ENCODE peak calls at places on chromosome 1, in five cellular contexts. W is nephron progenitor cell, Z is AG09309, X is mesothelial cell of epicardium, K is brain microvascular endothelial cell. L is an unnamed sample.

GRCh38 chr1:19397217-19397945 is 85.3 kb downstream of the SLC66A1 start:
- DNase-seq in W (no peak), Z (no peak), X (no peak), K (no peak), L (no peak)

GRCh38 chr1:243926803-243927245 is 76.8 kb upstream of the AKT3 start:
- DNase-seq in W (no peak), Z (peak; percentile 51), X (no peak), K (peak; percentile 97), L (no peak)

GRCh38 chr1:60345621-60346020 is 272.1 kb upstream of the C1orf87 start:
- DNase-seq in W (no peak), Z (no peak), X (no peak), K (peak; percentile 47), L (no peak)

GRCh38 chr1:29984544-29985375 is 738.6 kb downstream of the MATN1 start:
- DNase-seq in W (no peak), Z (no peak), X (no peak), K (no peak), L (no peak)

GRCh38 chr1:168386949-168387586 is 106.4 kb downstream of the TBX19 start:
- DNase-seq in W (peak; percentile 49), Z (no peak), X (peak; percentile 47), K (no peak), L (peak; percentile 42)

GRCh38 chr1:48627467-48627866 is 149.2 kb downstream of the BEND5 start:
- DNase-seq in W (no peak), Z (no peak), X (no peak), K (no peak), L (no peak)

GRCh38 chr1:231855966-231856365 is 229.4 kb downstream of the DISC1 start:
- DNase-seq in W (no peak), Z (no peak), X (no peak), K (no peak), L (no peak)

GRCh38 chr1:63643926-63644325 is 50.7 kb downstream of the PGM1 start:
- DNase-seq in W (no peak), Z (no peak), X (no peak), K (no peak), L (no peak)

GRCh38 chr1:99673285-99673684 is 27.4 kb downstream of the PALMD start:
- DNase-seq in W (no peak), Z (no peak), X (no peak), K (no peak), L (no peak)

GRCh38 chr1:179038528-179039281 is 13.0 kb downstream of the FAM20B start:
- DNase-seq in W (no peak), Z (no peak), X (no peak), K (no peak), L (no peak)

GRCh38 chr1:179206817-179207216 is 22.7 kb downstream of the ABL2 start:
- DNase-seq in W (no peak), Z (no peak), X (no peak), K (no peak), L (no peak)

GRCh38 chr1:11680270-11681070 is 478 bp downstream of the MAD2L2 start:
- DNase-seq in W (no peak), Z (no peak), X (no peak), K (no peak), L (no peak)

GRCh38 chr1:160375788-160376524 is 9.1 kb downstream of the NHLH1 start:
- DNase-seq in W (no peak), Z (no peak), X (no peak), K (peak; percentile 30), L (peak; percentile 56)

GRCh38 chr1:32989160-32989894 is 24.7 kb upstream of the RNF19B start:
- DNase-seq in W (no peak), Z (peak; percentile 89), X (no peak), K (peak; percentile 98), L (peak; percentile 65)

GRCh38 chr1:65792671-65793358 is at the start of gene PDE4B:
- DNase-seq in W (peak; percentile 75), Z (no peak), X (peak; percentile 20), K (peak; percentile 3), L (no peak)

GRCh38 chr1:27017206-27017605 is 4.6 kb upstream of the TENT5B start:
- DNase-seq in W (no peak), Z (no peak), X (no peak), K (no peak), L (no peak)

GRCh38 chr1:185920602-185921001 is 186.4 kb downstream of the HMCN1 start:
- DNase-seq in W (no peak), Z (no peak), X (no peak), K (no peak), L (no peak)

GRCh38 chr1:179119466-179119865 is 37.6 kb downstream of the TOR3A start:
- DNase-seq in W (no peak), Z (no peak), X (no peak), K (no peak), L (no peak)

GRCh38 chr1:2279210-2279639 is 51.1 kb downstream of the SKI start:
- DNase-seq in W (peak; percentile 80), Z (no peak), X (peak; percentile 63), K (peak; percentile 72), L (no peak)

GRCh38 chr1:24463756-24464377 is 38.8 kb upstream of the RCAN3 start:
- DNase-seq in W (no peak), Z (no peak), X (no peak), K (no peak), L (no peak)

GRCh38 chr1:107147813-107148212 is 7.0 kb downstream of the NTNG1 start:
- DNase-seq in W (no peak), Z (no peak), X (no peak), K (no peak), L (no peak)

GRCh38 chr1:232942413-232943294 is 7.8 kb upstream of the NTPCR start:
- DNase-seq in W (no peak), Z (no peak), X (no peak), K (no peak), L (no peak)

GRCh38 chr1:94854458-94855306 is 34.5 kb downstream of the SLC44A3 start:
- DNase-seq in W (peak; percentile 78), Z (peak; percentile 75), X (peak; percentile 46), K (peak; percentile 89), L (peak; percentile 86)

GRCh38 chr1:167791281-167792209 is 69.8 kb downstream of the MPZL1 start:
- DNase-seq in W (peak; percentile 41), Z (peak; percentile 100), X (no peak), K (peak; percentile 45), L (no peak)

GRCh38 chr1:10121688-10122087 is 88.7 kb upstream of the KIF1B start:
- DNase-seq in W (no peak), Z (no peak), X (no peak), K (no peak), L (no peak)

GRCh38 chr1:63063367-63063766 is 259.0 kb upstream of the FOXD3 start:
- DNase-seq in W (no peak), Z (no peak), X (no peak), K (no peak), L (peak; percentile 10)

GRCh38 chr1:93581917-93582850 is 99.5 kb downstream of the BCAR3 start:
- DNase-seq in W (no peak), Z (no peak), X (no peak), K (no peak), L (no peak)

GRCh38 chr1:52348704-52349301 is 17.2 kb downstream of the CC2D1B start:
- DNase-seq in W (peak; percentile 28), Z (no peak), X (no peak), K (peak; percentile 38), L (no peak)

GRCh38 chr1:223084466-223084865 is 58.6 kb downstream of the TLR5 start:
- DNase-seq in W (no peak), Z (no peak), X (no peak), K (no peak), L (no peak)

GRCh38 chr1:89670168-89670567 is 37.2 kb downstream of the LRRC8C start:
- DNase-seq in W (no peak), Z (no peak), X (no peak), K (peak; percentile 28), L (peak; percentile 93)

GRCh38 chr1:24391882-24392603 is 21.5 kb downstream of the STPG1 start:
- DNase-seq in W (peak; percentile 81), Z (no peak), X (no peak), K (peak; percentile 36), L (peak; percentile 91)

GRCh38 chr1:226578946-226579639 is 30.5 kb downstream of the STUM start:
- DNase-seq in W (no peak), Z (no peak), X (no peak), K (no peak), L (no peak)

GRCh38 chr1:214966366-214966765 is 116.2 kb upstream of the KCNK2 start:
- DNase-seq in W (no peak), Z (no peak), X (no peak), K (no peak), L (no peak)

GRCh38 chr1:208207388-208208131 is 36.6 kb downstream of the PLXNA2 start:
- DNase-seq in W (no peak), Z (peak; percentile 69), X (no peak), K (peak; percentile 98), L (no peak)

GRCh38 chr1:3389093-3389833 is 65.2 kb upstream of the ARHGEF16 start:
- DNase-seq in W (no peak), Z (no peak), X (no peak), K (no peak), L (no peak)

GRCh38 chr1:167678422-167678821 is 43.4 kb upstream of the MPZL1 start:
- DNase-seq in W (no peak), Z (no peak), X (no peak), K (no peak), L (no peak)

GRCh38 chr1:214002060-214002459 is 14.3 kb downstream of the PROX1 start:
- DNase-seq in W (no peak), Z (no peak), X (no peak), K (no peak), L (no peak)

GRCh38 chr1:93576346-93576745 is 105.3 kb downstream of the BCAR3 start:
- DNase-seq in W (no peak), Z (no peak), X (no peak), K (no peak), L (no peak)

DNA sequence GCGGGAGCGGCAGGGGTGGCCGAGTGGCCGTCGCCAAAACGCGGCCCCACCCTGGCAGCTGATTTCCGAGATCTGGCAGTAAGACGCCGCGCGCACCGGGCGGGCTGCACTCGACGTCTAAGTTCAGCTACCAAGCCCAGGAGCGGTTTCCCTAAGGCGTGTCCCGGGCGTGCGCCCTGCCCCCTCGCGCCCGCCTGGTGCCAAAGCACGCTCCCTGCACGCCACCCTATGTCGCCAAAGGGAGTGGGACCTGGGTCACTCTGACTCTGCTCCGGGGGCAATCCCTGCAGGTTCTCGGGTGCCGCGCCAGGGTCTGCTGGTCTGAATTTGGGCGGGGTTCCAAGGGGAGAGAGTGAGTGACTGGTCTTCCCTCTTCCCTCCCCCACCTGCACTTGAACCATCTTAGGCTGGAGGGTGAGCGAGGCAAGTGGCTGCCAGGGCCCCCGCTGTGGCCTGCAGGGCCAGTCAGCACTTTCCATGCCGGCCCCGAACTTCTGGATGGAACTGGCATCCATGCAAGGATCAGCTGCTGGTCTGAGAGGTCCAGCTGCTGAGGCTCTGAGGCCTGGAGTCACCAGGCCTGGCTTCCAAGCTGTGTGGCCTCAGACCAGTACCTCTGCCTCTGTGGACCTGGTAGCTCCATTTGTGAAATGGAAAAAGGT is at the start of gene LRRC38:
- DNase-seq in W (peak; percentile 54), Z (no peak), X (no peak), K (no peak), L (no peak)
- TF ChIP-seq CTCF in W (no peak), Z (no peak), X (no peak), K (no peak), L (no peak)

GRCh38 chr1:209611771-209612570 is 28.5 kb downstream of the CAMK1G start:
- DNase-seq in W (no peak), Z (no peak), X (no peak), K (no peak), L (peak; percentile 31)
- TF ChIP-seq CTCF in W (no peak), Z (no peak), X (no peak), K (peak; percentile 22), L (peak; percentile 16)

GRCh38 chr1:175294179-175294756 is 101.7 kb upstream of the KIAA0040 start:
- DNase-seq in W (no peak), Z (no peak), X (no peak), K (no peak), L (no peak)
- TF ChIP-seq CTCF in W (no peak), Z (no peak), X (no peak), K (no peak), L (no peak)

GRCh38 chr1:247531937-247532336 is 4.3 kb downstream of the OR2C3 start:
- DNase-seq in W (no peak), Z (no peak), X (no peak), K (no peak), L (no peak)
- TF ChIP-seq CTCF in W (no peak), Z (no peak), X (no peak), K (no peak), L (no peak)